ENCODE peak calls at places on chromosome 2, in five cellular contexts. M is Karpas-422, T is kidney, A is NT2/D1, U is astrocyte. X is an unnamed sample. For H3K4me1, the result is how much of the 10 kb centered on the place peaks cover.

GRCh38 chr2:150569761-150570160 is 82.3 kb upstream of the RND3 start:
- DNase-seq in M (no peak), T (no peak), A (no peak), U (no peak), X (no peak)

GRCh38 chr2:242063364-242064249 is 194.1 kb downstream of the RTP5 start:
- DNase-seq in M (no peak), T (no peak), A (peak), U (no peak), X (no peak)

GRCh38 chr2:174802459-174802858 is 38.2 kb upstream of the CHRNA1 start:
- DNase-seq in M (no peak), T (no peak), A (no peak), U (peak), X (no peak)

GRCh38 chr2:71545572-71546274 is 92.4 kb downstream of the DYSF start:
- DNase-seq in M (peak), T (peak), A (peak), U (peak), X (peak)

GRCh38 chr2:32792416-32792815 is 154.3 kb upstream of the LTBP1 start:
- DNase-seq in M (no peak), T (no peak), A (no peak), U (no peak), X (no peak)

GRCh38 chr2:61721382-61721781 is 132.5 kb downstream of the FAM161A start:
- DNase-seq in M (no peak), T (no peak), A (no peak), U (no peak), X (no peak)

GRCh38 chr2:238789317-238789806 is 58.5 kb upstream of the TWIST2 start:
- DNase-seq in M (no peak), T (no peak), A (no peak), U (no peak), X (no peak)

GRCh38 chr2:60119778-60120177 is 433.7 kb downstream of the BCL11A start:
- DNase-seq in M (peak), T (no peak), A (no peak), U (no peak), X (no peak)

GRCh38 chr2:127125821-127126220 is 18.9 kb upstream of the BIN1 start:
- DNase-seq in M (peak), T (no peak), A (no peak), U (no peak), X (no peak)

DNA sequence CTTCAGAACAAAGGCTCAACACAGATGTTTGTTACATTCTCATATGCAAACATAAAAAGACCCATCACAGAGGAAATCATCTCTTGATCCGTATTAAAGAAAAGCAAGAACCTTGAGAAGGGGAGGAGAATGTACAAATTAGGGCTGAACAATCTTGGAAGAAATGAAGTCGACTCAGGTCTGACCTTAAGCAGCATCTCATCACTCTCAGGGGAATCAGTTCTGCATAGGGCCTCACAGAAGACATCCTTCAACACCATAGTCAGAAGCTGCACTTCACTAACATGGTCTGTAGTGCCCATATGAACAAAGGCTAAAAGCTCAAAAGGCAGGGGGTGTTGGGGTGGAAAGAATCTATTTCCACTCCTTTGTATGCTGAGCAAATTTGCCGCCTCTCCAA is 10.2 kb downstream of the KLF7 start:
- DNase-seq in M (no peak), T (no peak), A (no peak), U (no peak), X (no peak)
- H3K4me1 ChIP-seq in M (under half), T (under half), A (under half), U (half or more), X (half or more)

GRCh38 chr2:160666019-160666676 is 172.5 kb upstream of the RBMS1 start:
- DNase-seq in M (no peak), T (no peak), A (no peak), U (peak), X (no peak)
- H3K9ac ChIP-seq in M (no peak), T (no peak), A (no peak), U (peak), X (no peak)

GRCh38 chr2:223801702-223802101 is 35.7 kb downstream of the AP1S3 start:
- DNase-seq in M (no peak), T (no peak), A (no peak), U (no peak), X (no peak)

GRCh38 chr2:223800908-223801307 is 36.5 kb downstream of the AP1S3 start:
- DNase-seq in M (no peak), T (no peak), A (no peak), U (no peak), X (no peak)

GRCh38 chr2:223805008-223805407 is 32.4 kb downstream of the AP1S3 start:
- DNase-seq in M (no peak), T (no peak), A (no peak), U (no peak), X (no peak)
- H3K4me3 ChIP-seq in M (no peak), T (no peak), A (no peak), U (no peak), X (no peak)

DNA sequence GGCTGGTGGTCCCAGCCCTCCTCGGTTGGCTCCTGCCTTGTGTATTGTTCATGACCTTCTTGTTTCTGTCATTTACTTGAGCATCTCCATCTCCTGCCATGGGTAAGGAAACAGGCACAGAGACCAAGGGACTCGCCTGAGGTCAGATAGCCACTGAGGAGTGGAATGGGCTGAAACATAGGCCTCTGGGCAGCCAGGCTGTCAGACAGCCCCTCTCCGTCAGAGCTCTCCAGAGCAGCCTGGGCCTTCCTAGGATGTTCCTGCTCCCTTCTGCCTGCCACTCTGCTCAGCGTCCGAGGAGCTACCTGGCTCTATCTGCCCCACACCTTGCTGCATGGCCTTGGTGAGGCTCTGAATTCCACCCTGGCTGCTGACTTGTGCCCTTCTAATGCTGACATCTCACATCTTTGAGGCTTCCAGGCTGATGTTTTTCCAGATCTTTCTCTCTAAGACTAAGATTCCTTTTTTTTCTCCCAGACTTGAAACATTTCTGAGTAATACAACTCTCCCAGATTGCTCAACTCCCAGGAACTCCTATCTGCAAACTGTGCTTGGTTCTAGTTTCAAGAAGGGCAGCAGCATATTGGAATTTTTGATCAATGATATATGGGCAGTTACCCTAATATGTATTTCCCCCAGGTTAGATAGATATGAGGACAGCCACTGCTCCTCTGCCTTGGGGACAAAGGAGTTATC is 67.7 kb downstream of the MCFD2 start:
- DNase-seq in M (no peak), T (peak), A (no peak), U (peak), X (no peak)
- H3K4me1 ChIP-seq in M (under half), T (half or more), A (under half), U (half or more), X (under half)

GRCh38 chr2:26177122-26177521 is 4.2 kb downstream of the GAREM2 start:
- DNase-seq in M (no peak), T (no peak), A (no peak), U (no peak), X (no peak)

GRCh38 chr2:26178246-26178645 is 5.4 kb downstream of the GAREM2 start:
- DNase-seq in M (no peak), T (no peak), A (no peak), U (no peak), X (no peak)

GRCh38 chr2:26175716-26176615 is 3.1 kb downstream of the GAREM2 start:
- DNase-seq in M (no peak), T (no peak), A (no peak), U (no peak), X (peak)

GRCh38 chr2:26179446-26179907 is 6.6 kb downstream of the GAREM2 start:
- DNase-seq in M (no peak), T (no peak), A (peak), U (no peak), X (peak)

GRCh38 chr2:26178746-26179436 is 6.0 kb downstream of the GAREM2 start:
- DNase-seq in M (peak), T (peak), A (no peak), U (no peak), X (peak)
- H3K9ac ChIP-seq in M (peak), T (no peak), A (peak), U (peak), X (no peak)

X was measured in neural progenitor cell.